ENCODE peak calls at places on chromosomes 7 and 10, in nine cellular contexts. Y is T1000; V is stimulated activated CD4-positive, alpha-beta T cell treated with anti-CD3 and anti-CD28 coated beads, Interleukin-1b, Interleukin-23, amount 100 ng/mL, for 24 hours; A is NCI-H1092 treated with DMSO at 0.1 percent for 48 hours; X is NCI-H187; K is Daoy; O is activated T-cell treated with anti-CD3 and anti-CD28 coated beads for 24 hours; P is SW480; S is prostate gland. T is an unnamed sample.

GRCh38 chr7:66740302-66740979 is at the start of gene RABGEF1:
- DNase-seq in S (peak), Y (peak), X (peak), O (peak), V (peak), A (peak), P (peak), K (peak), T (peak)

GRCh38 chr7:129436335-129436923 is 2.2 kb downstream of the STRIP2 start:
- DNase-seq in P (no peak), K (no peak), Y (no peak), O (no peak), X (no peak), S (no peak), V (no peak), A (no peak), T (no peak)

GRCh38 chr7:17651926-17652385 is 288.3 kb downstream of the SNX13 start:
- DNase-seq in S (no peak), Y (no peak), X (no peak), O (no peak), A (no peak), K (peak), P (no peak), V (no peak), T (no peak)

GRCh38 chr10:127150136-127150535 is 46.3 kb downstream of the INSYN2A start:
- DNase-seq in Y (peak), S (no peak), A (no peak), O (no peak), P (no peak), V (no peak), X (no peak), K (peak), T (no peak)

GRCh38 chr7:43723002-43723331 is 6.4 kb downstream of the COA1 start:
- DNase-seq in K (no peak), Y (no peak), A (no peak), P (no peak), O (no peak), V (no peak), S (no peak), X (no peak), T (no peak)

GRCh38 chr7:133795061-133795460 is 332.1 kb upstream of the LRGUK start:
- DNase-seq in P (no peak), A (peak), S (no peak), V (no peak), K (no peak), O (no peak), Y (no peak), X (peak), T (no peak)

GRCh38 chr7:138350701-138351357 is 109.2 kb upstream of the TRIM24 start:
- DNase-seq in A (no peak), V (no peak), X (no peak), Y (no peak), S (no peak), K (no peak), P (no peak), O (no peak), T (no peak)

GRCh38 chr10:47321521-47322195 is 596 bp upstream of the GDF2 start:
- DNase-seq in A (no peak), O (no peak), S (no peak), P (no peak), X (no peak), Y (no peak), K (no peak), V (no peak), T (no peak)

GRCh38 chr7:97971120-97971989 is 18.6 kb downstream of the OCM2 start:
- DNase-seq in A (peak), X (no peak), V (peak), Y (no peak), S (no peak), K (peak), P (peak), O (peak), T (no peak)

GRCh38 chr10:54958844-54959243 is 157.8 kb upstream of the PCDH15 start:
- DNase-seq in S (no peak), P (no peak), O (no peak), Y (no peak), A (no peak), V (no peak), X (no peak), K (no peak), T (no peak)

GRCh38 chr7:46752881-46753366 is 829.0 kb downstream of the TNS3 start:
- DNase-seq in Y (no peak), A (no peak), S (no peak), K (peak), O (no peak), P (no peak), V (no peak), X (no peak), T (no peak)

GRCh38 chr7:98211676-98212531 is 665 bp downstream of the BHLHA15 start:
- DNase-seq in S (no peak), X (no peak), Y (no peak), A (no peak), K (no peak), P (peak), O (no peak), V (no peak), T (no peak)

GRCh38 chr10:28254290-28254985 is 48.4 kb downstream of the MPP7 start:
- DNase-seq in P (no peak), K (peak), Y (no peak), X (no peak), O (no peak), A (no peak), S (peak), V (no peak), T (no peak)

GRCh38 chr7:4189151-4189570 is 492.9 kb upstream of the FOXK1 start:
- DNase-seq in K (peak), Y (no peak), O (no peak), V (no peak), X (no peak), P (peak), A (peak), S (peak), T (no peak)

GRCh38 chr7:96921771-96922170 is 83.6 kb upstream of the DLX6 start:
- DNase-seq in O (no peak), X (no peak), Y (no peak), P (no peak), V (no peak), S (no peak), A (no peak), K (no peak), T (no peak)

GRCh38 chr7:110179037-110179436 is 911.9 kb upstream of the LRRN3 start:
- DNase-seq in Y (no peak), V (no peak), P (no peak), A (no peak), O (no peak), K (no peak), X (no peak), S (no peak), T (no peak)